ENCODE peak calls at places on chromosomes 2 and 18, in ten cellular contexts. One of them, this sample, is unnamed.

GRCh38 chr2:41400057-41400665 is 647.7 kb upstream of the PKDCC start:
- DNase-seq in stimulated activated CD8-positive, alpha-beta memory T cell treated with anti-CD3 and anti-CD28 coated beads, Interleukin-15, amount 100 ng/mL, for 24 hours: no peak
- DNase-seq in CD8-positive, alpha-beta memory T cell: no peak
- DNase-seq in A549: peak; percentile 37
- DNase-seq in KBM-7: peak; percentile 56
- DNase-seq in transverse colon: no peak
- DNase-seq in retina: peak; percentile 26
- DNase-seq in hippocampal formation: no peak
- DNase-seq in HEK293T: peak; percentile 25
- DNase-seq in hepatic stellate cell: no peak
- DNase-seq in this sample: peak; percentile 49

GRCh38 chr2:221635949-221636348 is 63.8 kb upstream of the EPHA4 start:
- DNase-seq in stimulated activated CD8-positive, alpha-beta memory T cell treated with anti-CD3 and anti-CD28 coated beads, Interleukin-15, amount 100 ng/mL, for 24 hours: no peak
- DNase-seq in CD8-positive, alpha-beta memory T cell: no peak
- DNase-seq in A549: peak; percentile 56
- DNase-seq in KBM-7: no peak
- DNase-seq in transverse colon: no peak
- DNase-seq in retina: no peak
- DNase-seq in hippocampal formation: no peak
- DNase-seq in HEK293T: no peak
- DNase-seq in hepatic stellate cell: no peak
- DNase-seq in this sample: no peak

GRCh38 chr2:25980076-25980887 is 2.0 kb downstream of the KIF3C start:
- DNase-seq in stimulated activated CD8-positive, alpha-beta memory T cell treated with anti-CD3 and anti-CD28 coated beads, Interleukin-15, amount 100 ng/mL, for 24 hours: no peak
- DNase-seq in CD8-positive, alpha-beta memory T cell: no peak
- DNase-seq in A549: no peak
- DNase-seq in KBM-7: no peak
- DNase-seq in transverse colon: no peak
- DNase-seq in retina: no peak
- DNase-seq in hippocampal formation: no peak
- DNase-seq in HEK293T: no peak
- DNase-seq in hepatic stellate cell: no peak
- DNase-seq in this sample: no peak

GRCh38 chr2:197964720-197965119 is 160.3 kb downstream of the PLCL1 start:
- DNase-seq in stimulated activated CD8-positive, alpha-beta memory T cell treated with anti-CD3 and anti-CD28 coated beads, Interleukin-15, amount 100 ng/mL, for 24 hours: no peak
- DNase-seq in CD8-positive, alpha-beta memory T cell: no peak
- DNase-seq in A549: no peak
- DNase-seq in KBM-7: no peak
- DNase-seq in transverse colon: no peak
- DNase-seq in retina: no peak
- DNase-seq in hippocampal formation: no peak
- DNase-seq in HEK293T: no peak
- DNase-seq in hepatic stellate cell: no peak
- DNase-seq in this sample: no peak

GRCh38 chr18:23487738-23488625 is 15.3 kb upstream of the RMC1 start:
- DNase-seq in stimulated activated CD8-positive, alpha-beta memory T cell treated with anti-CD3 and anti-CD28 coated beads, Interleukin-15, amount 100 ng/mL, for 24 hours: no peak
- DNase-seq in CD8-positive, alpha-beta memory T cell: no peak
- DNase-seq in A549: no peak
- DNase-seq in KBM-7: peak; percentile 84
- DNase-seq in transverse colon: peak; percentile 23
- DNase-seq in retina: no peak
- DNase-seq in hippocampal formation: no peak
- DNase-seq in HEK293T: peak; percentile 28
- DNase-seq in hepatic stellate cell: no peak
- DNase-seq in this sample: no peak

GRCh38 chr2:136386046-136386445 is 268.1 kb upstream of the CXCR4 start:
- DNase-seq in stimulated activated CD8-positive, alpha-beta memory T cell treated with anti-CD3 and anti-CD28 coated beads, Interleukin-15, amount 100 ng/mL, for 24 hours: no peak
- DNase-seq in CD8-positive, alpha-beta memory T cell: no peak
- DNase-seq in A549: no peak
- DNase-seq in KBM-7: no peak
- DNase-seq in transverse colon: no peak
- DNase-seq in retina: peak; percentile 49
- DNase-seq in hippocampal formation: no peak
- DNase-seq in HEK293T: no peak
- DNase-seq in hepatic stellate cell: no peak
- DNase-seq in this sample: no peak

GRCh38 chr2:37634914-37635358 is 36.5 kb downstream of the CDC42EP3 start:
- DNase-seq in stimulated activated CD8-positive, alpha-beta memory T cell treated with anti-CD3 and anti-CD28 coated beads, Interleukin-15, amount 100 ng/mL, for 24 hours: no peak
- DNase-seq in CD8-positive, alpha-beta memory T cell: no peak
- DNase-seq in A549: no peak
- DNase-seq in KBM-7: no peak
- DNase-seq in transverse colon: no peak
- DNase-seq in retina: no peak
- DNase-seq in hippocampal formation: no peak
- DNase-seq in HEK293T: no peak
- DNase-seq in hepatic stellate cell: no peak
- DNase-seq in this sample: no peak

GRCh38 chr2:136444323-136444722 is 321.0 kb upstream of the THSD7B start:
- DNase-seq in stimulated activated CD8-positive, alpha-beta memory T cell treated with anti-CD3 and anti-CD28 coated beads, Interleukin-15, amount 100 ng/mL, for 24 hours: no peak
- DNase-seq in CD8-positive, alpha-beta memory T cell: no peak
- DNase-seq in A549: no peak
- DNase-seq in KBM-7: no peak
- DNase-seq in transverse colon: no peak
- DNase-seq in retina: no peak
- DNase-seq in hippocampal formation: no peak
- DNase-seq in HEK293T: no peak
- DNase-seq in hepatic stellate cell: no peak
- DNase-seq in this sample: no peak

GRCh38 chr18:28541276-28541930 is 364.5 kb upstream of the CDH2 start:
- DNase-seq in stimulated activated CD8-positive, alpha-beta memory T cell treated with anti-CD3 and anti-CD28 coated beads, Interleukin-15, amount 100 ng/mL, for 24 hours: no peak
- DNase-seq in CD8-positive, alpha-beta memory T cell: no peak
- DNase-seq in A549: no peak
- DNase-seq in KBM-7: no peak
- DNase-seq in transverse colon: no peak
- DNase-seq in retina: peak; percentile 28
- DNase-seq in hippocampal formation: peak; percentile 7
- DNase-seq in HEK293T: no peak
- DNase-seq in hepatic stellate cell: no peak
- DNase-seq in this sample: no peak

GRCh38 chr18:3916082-3916481 is 466.1 kb downstream of the TGIF1 start:
- DNase-seq in stimulated activated CD8-positive, alpha-beta memory T cell treated with anti-CD3 and anti-CD28 coated beads, Interleukin-15, amount 100 ng/mL, for 24 hours: no peak
- DNase-seq in CD8-positive, alpha-beta memory T cell: no peak
- DNase-seq in A549: no peak
- DNase-seq in KBM-7: no peak
- DNase-seq in transverse colon: no peak
- DNase-seq in retina: no peak
- DNase-seq in hippocampal formation: no peak
- DNase-seq in HEK293T: no peak
- DNase-seq in hepatic stellate cell: no peak
- DNase-seq in this sample: no peak

GRCh38 chr18:32021756-32022564 is 3.3 kb downstream of the RNF125 start:
- DNase-seq in stimulated activated CD8-positive, alpha-beta memory T cell treated with anti-CD3 and anti-CD28 coated beads, Interleukin-15, amount 100 ng/mL, for 24 hours: no peak
- DNase-seq in CD8-positive, alpha-beta memory T cell: no peak
- DNase-seq in A549: no peak
- DNase-seq in KBM-7: no peak
- DNase-seq in transverse colon: no peak
- DNase-seq in retina: no peak
- DNase-seq in hippocampal formation: no peak
- DNase-seq in HEK293T: no peak
- DNase-seq in hepatic stellate cell: no peak
- DNase-seq in this sample: peak; percentile 45

GRCh38 chr2:194867328-194867727 is 789.7 kb upstream of the SLC39A10 start:
- DNase-seq in stimulated activated CD8-positive, alpha-beta memory T cell treated with anti-CD3 and anti-CD28 coated beads, Interleukin-15, amount 100 ng/mL, for 24 hours: no peak
- DNase-seq in CD8-positive, alpha-beta memory T cell: no peak
- DNase-seq in A549: peak; percentile 7
- DNase-seq in KBM-7: peak; percentile 27
- DNase-seq in transverse colon: no peak
- DNase-seq in retina: no peak
- DNase-seq in hippocampal formation: no peak
- DNase-seq in HEK293T: no peak
- DNase-seq in hepatic stellate cell: no peak
- DNase-seq in this sample: no peak

GRCh38 chr18:76374330-76375281 is 120.4 kb downstream of the ZNF516 start:
- DNase-seq in stimulated activated CD8-positive, alpha-beta memory T cell treated with anti-CD3 and anti-CD28 coated beads, Interleukin-15, amount 100 ng/mL, for 24 hours: no peak
- DNase-seq in CD8-positive, alpha-beta memory T cell: no peak
- DNase-seq in A549: no peak
- DNase-seq in KBM-7: no peak
- DNase-seq in transverse colon: no peak
- DNase-seq in retina: no peak
- DNase-seq in hippocampal formation: no peak
- DNase-seq in HEK293T: no peak
- DNase-seq in hepatic stellate cell: no peak
- DNase-seq in this sample: no peak

GRCh38 chr2:143815082-143815481 is 685.9 kb downstream of the ARHGAP15 start:
- DNase-seq in stimulated activated CD8-positive, alpha-beta memory T cell treated with anti-CD3 and anti-CD28 coated beads, Interleukin-15, amount 100 ng/mL, for 24 hours: no peak
- DNase-seq in CD8-positive, alpha-beta memory T cell: no peak
- DNase-seq in A549: no peak
- DNase-seq in KBM-7: no peak
- DNase-seq in transverse colon: no peak
- DNase-seq in retina: no peak
- DNase-seq in hippocampal formation: no peak
- DNase-seq in HEK293T: no peak
- DNase-seq in hepatic stellate cell: no peak
- DNase-seq in this sample: no peak

GRCh38 chr18:23353459-23353858 is 99.6 kb upstream of the RIOK3 start:
- DNase-seq in stimulated activated CD8-positive, alpha-beta memory T cell treated with anti-CD3 and anti-CD28 coated beads, Interleukin-15, amount 100 ng/mL, for 24 hours: no peak
- DNase-seq in CD8-positive, alpha-beta memory T cell: no peak
- DNase-seq in A549: no peak
- DNase-seq in KBM-7: no peak
- DNase-seq in transverse colon: no peak
- DNase-seq in retina: no peak
- DNase-seq in hippocampal formation: no peak
- DNase-seq in HEK293T: no peak
- DNase-seq in hepatic stellate cell: no peak
- DNase-seq in this sample: no peak

GRCh38 chr2:216888086-216888485 is 28.2 kb upstream of the TNP1 start:
- DNase-seq in stimulated activated CD8-positive, alpha-beta memory T cell treated with anti-CD3 and anti-CD28 coated beads, Interleukin-15, amount 100 ng/mL, for 24 hours: no peak
- DNase-seq in CD8-positive, alpha-beta memory T cell: no peak
- DNase-seq in A549: no peak
- DNase-seq in KBM-7: no peak
- DNase-seq in transverse colon: no peak
- DNase-seq in retina: no peak
- DNase-seq in hippocampal formation: no peak
- DNase-seq in HEK293T: no peak
- DNase-seq in hepatic stellate cell: no peak
- DNase-seq in this sample: no peak

GRCh38 chr2:45009303-45009927 is at the start of gene SIX2:
- DNase-seq in stimulated activated CD8-positive, alpha-beta memory T cell treated with anti-CD3 and anti-CD28 coated beads, Interleukin-15, amount 100 ng/mL, for 24 hours: no peak
- DNase-seq in CD8-positive, alpha-beta memory T cell: no peak
- DNase-seq in A549: peak; percentile 78
- DNase-seq in KBM-7: peak; percentile 95
- DNase-seq in transverse colon: peak; percentile 71
- DNase-seq in retina: peak; percentile 94
- DNase-seq in hippocampal formation: no peak
- DNase-seq in HEK293T: peak; percentile 94
- DNase-seq in hepatic stellate cell: peak; percentile 93
- DNase-seq in this sample: peak; percentile 96

GRCh38 chr18:37674570-37674969 is 109.0 kb upstream of the CELF4 start:
- DNase-seq in stimulated activated CD8-positive, alpha-beta memory T cell treated with anti-CD3 and anti-CD28 coated beads, Interleukin-15, amount 100 ng/mL, for 24 hours: no peak
- DNase-seq in CD8-positive, alpha-beta memory T cell: no peak
- DNase-seq in A549: peak; percentile 1
- DNase-seq in KBM-7: no peak
- DNase-seq in transverse colon: no peak
- DNase-seq in retina: no peak
- DNase-seq in hippocampal formation: no peak
- DNase-seq in HEK293T: no peak
- DNase-seq in hepatic stellate cell: no peak
- DNase-seq in this sample: no peak

GRCh38 chr2:45647986-45648520 is 3.4 kb upstream of the PRKCE start:
- DNase-seq in stimulated activated CD8-positive, alpha-beta memory T cell treated with anti-CD3 and anti-CD28 coated beads, Interleukin-15, amount 100 ng/mL, for 24 hours: no peak
- DNase-seq in CD8-positive, alpha-beta memory T cell: no peak
- DNase-seq in A549: no peak
- DNase-seq in KBM-7: no peak
- DNase-seq in transverse colon: no peak
- DNase-seq in retina: no peak
- DNase-seq in hippocampal formation: no peak
- DNase-seq in HEK293T: no peak
- DNase-seq in hepatic stellate cell: no peak
- DNase-seq in this sample: no peak

GRCh38 chr18:32018331-32019250 is at the start of gene RNF125:
- DNase-seq in stimulated activated CD8-positive, alpha-beta memory T cell treated with anti-CD3 and anti-CD28 coated beads, Interleukin-15, amount 100 ng/mL, for 24 hours: peak; percentile 61
- DNase-seq in CD8-positive, alpha-beta memory T cell: peak; percentile 92
- DNase-seq in A549: peak; percentile 58
- DNase-seq in KBM-7: peak; percentile 98
- DNase-seq in transverse colon: peak; percentile 85
- DNase-seq in retina: peak; percentile 91
- DNase-seq in hippocampal formation: peak; percentile 68
- DNase-seq in HEK293T: peak; percentile 96
- DNase-seq in hepatic stellate cell: peak; percentile 61
- DNase-seq in this sample: peak; percentile 87

GRCh38 chr2:41972819-41973218 is 75.0 kb upstream of the PKDCC start:
- DNase-seq in stimulated activated CD8-positive, alpha-beta memory T cell treated with anti-CD3 and anti-CD28 coated beads, Interleukin-15, amount 100 ng/mL, for 24 hours: no peak
- DNase-seq in CD8-positive, alpha-beta memory T cell: no peak
- DNase-seq in A549: no peak
- DNase-seq in KBM-7: peak; percentile 32
- DNase-seq in transverse colon: no peak
- DNase-seq in retina: no peak
- DNase-seq in hippocampal formation: no peak
- DNase-seq in HEK293T: no peak
- DNase-seq in hepatic stellate cell: no peak
- DNase-seq in this sample: no peak

GRCh38 chr2:96767135-96767871 is 6.6 kb downstream of the CNNM4 start:
- DNase-seq in stimulated activated CD8-positive, alpha-beta memory T cell treated with anti-CD3 and anti-CD28 coated beads, Interleukin-15, amount 100 ng/mL, for 24 hours: no peak
- DNase-seq in CD8-positive, alpha-beta memory T cell: no peak
- DNase-seq in A549: no peak
- DNase-seq in KBM-7: no peak
- DNase-seq in transverse colon: peak; percentile 64
- DNase-seq in retina: no peak
- DNase-seq in hippocampal formation: no peak
- DNase-seq in HEK293T: no peak
- DNase-seq in hepatic stellate cell: no peak
- DNase-seq in this sample: no peak

GRCh38 chr2:82796132-82796531 is 1662.9 kb downstream of the SUCLG1 start:
- DNase-seq in stimulated activated CD8-positive, alpha-beta memory T cell treated with anti-CD3 and anti-CD28 coated beads, Interleukin-15, amount 100 ng/mL, for 24 hours: no peak
- DNase-seq in CD8-positive, alpha-beta memory T cell: no peak
- DNase-seq in A549: no peak
- DNase-seq in KBM-7: no peak
- DNase-seq in transverse colon: no peak
- DNase-seq in retina: no peak
- DNase-seq in hippocampal formation: no peak
- DNase-seq in HEK293T: no peak
- DNase-seq in hepatic stellate cell: no peak
- DNase-seq in this sample: no peak

GRCh38 chr2:21234721-21235120 is 111.0 kb downstream of the TDRD15 start:
- DNase-seq in stimulated activated CD8-positive, alpha-beta memory T cell treated with anti-CD3 and anti-CD28 coated beads, Interleukin-15, amount 100 ng/mL, for 24 hours: no peak
- DNase-seq in CD8-positive, alpha-beta memory T cell: no peak
- DNase-seq in A549: no peak
- DNase-seq in KBM-7: no peak
- DNase-seq in transverse colon: no peak
- DNase-seq in retina: no peak
- DNase-seq in hippocampal formation: no peak
- DNase-seq in HEK293T: no peak
- DNase-seq in hepatic stellate cell: no peak
- DNase-seq in this sample: no peak

This sample was measured in HAP-1.